ENCODE peak calls at places on chromosomes 2 and 18, in seven cellular contexts. One of them, this sample, is unnamed.

GRCh38 chr2:210660-211059 is 53.2 kb downstream of the SH3YL1 start:
- DNase-seq in fibroblast of mammary gland: no peak
- DNase-seq in GM12865: no peak
- DNase-seq in choroid plexus epithelial cell: no peak
- DNase-seq in heart right ventricle: no peak
- DNase-seq in bronchial epithelial cell: peak
- DNase-seq in pancreas: no peak
- DNase-seq in this sample: no peak

GRCh38 chr2:127419448-127420038 is 1.3 kb downstream of the PROC start:
- DNase-seq in bronchial epithelial cell: no peak
- DNase-seq in heart right ventricle: no peak
- DNase-seq in GM12865: no peak
- DNase-seq in fibroblast of mammary gland: no peak
- DNase-seq in pancreas: no peak
- DNase-seq in choroid plexus epithelial cell: no peak
- DNase-seq in this sample: peak

GRCh38 chr2:75627902-75628504 is 18.6 kb upstream of the MRPL19 start:
- DNase-seq in heart right ventricle: peak
- DNase-seq in choroid plexus epithelial cell: peak
- DNase-seq in bronchial epithelial cell: peak
- DNase-seq in GM12865: peak
- DNase-seq in fibroblast of mammary gland: peak
- DNase-seq in pancreas: peak
- DNase-seq in this sample: peak

GRCh38 chr2:197107291-197108269 is 181.1 kb upstream of the PGAP1 start:
- DNase-seq in choroid plexus epithelial cell: peak
- DNase-seq in GM12865: no peak
- DNase-seq in pancreas: no peak
- DNase-seq in heart right ventricle: peak
- DNase-seq in bronchial epithelial cell: no peak
- DNase-seq in fibroblast of mammary gland: peak
- DNase-seq in this sample: peak

GRCh38 chr2:183604065-183604464 is 479.8 kb downstream of the NUP35 start:
- DNase-seq in GM12865: no peak
- DNase-seq in choroid plexus epithelial cell: no peak
- DNase-seq in bronchial epithelial cell: no peak
- DNase-seq in pancreas: no peak
- DNase-seq in fibroblast of mammary gland: no peak
- DNase-seq in heart right ventricle: no peak
- DNase-seq in this sample: no peak

GRCh38 chr2:166092889-166093288 is 34.9 kb downstream of the SCN1A start:
- DNase-seq in pancreas: no peak
- DNase-seq in bronchial epithelial cell: peak
- DNase-seq in choroid plexus epithelial cell: peak
- DNase-seq in GM12865: no peak
- DNase-seq in heart right ventricle: no peak
- DNase-seq in fibroblast of mammary gland: peak
- DNase-seq in this sample: peak

GRCh38 chr2:215811409-215812355 is 201.7 kb downstream of the MREG start:
- DNase-seq in heart right ventricle: no peak
- DNase-seq in choroid plexus epithelial cell: no peak
- DNase-seq in fibroblast of mammary gland: no peak
- DNase-seq in pancreas: no peak
- DNase-seq in GM12865: peak
- DNase-seq in bronchial epithelial cell: no peak
- DNase-seq in this sample: no peak

GRCh38 chr2:237742191-237742590 is 56.4 kb upstream of the RBM44 start:
- DNase-seq in fibroblast of mammary gland: no peak
- DNase-seq in GM12865: no peak
- DNase-seq in bronchial epithelial cell: no peak
- DNase-seq in heart right ventricle: no peak
- DNase-seq in pancreas: no peak
- DNase-seq in choroid plexus epithelial cell: no peak
- DNase-seq in this sample: no peak

GRCh38 chr2:103959174-103960125 is 894.5 kb upstream of the POU3F3 start:
- DNase-seq in GM12865: peak
- DNase-seq in bronchial epithelial cell: peak
- DNase-seq in choroid plexus epithelial cell: peak
- DNase-seq in heart right ventricle: no peak
- DNase-seq in fibroblast of mammary gland: peak
- DNase-seq in pancreas: no peak
- DNase-seq in this sample: peak

GRCh38 chr2:141331127-141331526 is 799.7 kb downstream of the LRP1B start:
- DNase-seq in choroid plexus epithelial cell: peak
- DNase-seq in pancreas: no peak
- DNase-seq in heart right ventricle: no peak
- DNase-seq in fibroblast of mammary gland: peak
- DNase-seq in bronchial epithelial cell: peak
- DNase-seq in GM12865: no peak
- DNase-seq in this sample: peak

GRCh38 chr18:76459687-76460350 is 35.2 kb downstream of the ZNF516 start:
- DNase-seq in fibroblast of mammary gland: peak
- DNase-seq in GM12865: no peak
- DNase-seq in choroid plexus epithelial cell: peak
- DNase-seq in bronchial epithelial cell: peak
- DNase-seq in heart right ventricle: no peak
- DNase-seq in pancreas: no peak
- DNase-seq in this sample: peak

GRCh38 chr18:73549236-73549635 is 598.4 kb downstream of the FBXO15 start:
- DNase-seq in choroid plexus epithelial cell: peak
- DNase-seq in bronchial epithelial cell: no peak
- DNase-seq in fibroblast of mammary gland: peak
- DNase-seq in heart right ventricle: no peak
- DNase-seq in pancreas: no peak
- DNase-seq in GM12865: no peak
- DNase-seq in this sample: peak

GRCh38 chr2:240960309-240960962 is 38.0 kb upstream of the SNED1 start:
- DNase-seq in fibroblast of mammary gland: peak
- DNase-seq in choroid plexus epithelial cell: peak
- DNase-seq in pancreas: peak
- DNase-seq in bronchial epithelial cell: no peak
- DNase-seq in heart right ventricle: peak
- DNase-seq in GM12865: no peak
- DNase-seq in this sample: no peak

GRCh38 chr2:240310201-240310600 is 125.3 kb upstream of the GPC1 start:
- DNase-seq in fibroblast of mammary gland: no peak
- DNase-seq in GM12865: no peak
- DNase-seq in choroid plexus epithelial cell: no peak
- DNase-seq in heart right ventricle: no peak
- DNase-seq in bronchial epithelial cell: no peak
- DNase-seq in pancreas: no peak
- DNase-seq in this sample: no peak

GRCh38 chr2:24861500-24861899 is 58.5 kb downstream of the ADCY3 start:
- DNase-seq in fibroblast of mammary gland: peak
- DNase-seq in choroid plexus epithelial cell: no peak
- DNase-seq in pancreas: peak
- DNase-seq in GM12865: no peak
- DNase-seq in heart right ventricle: peak
- DNase-seq in bronchial epithelial cell: no peak
- DNase-seq in this sample: no peak

GRCh38 chr18:12868576-12868975 is 15.5 kb downstream of the PTPN2 start:
- DNase-seq in heart right ventricle: no peak
- DNase-seq in fibroblast of mammary gland: no peak
- DNase-seq in choroid plexus epithelial cell: no peak
- DNase-seq in pancreas: no peak
- DNase-seq in bronchial epithelial cell: no peak
- DNase-seq in GM12865: no peak
- DNase-seq in this sample: no peak

GRCh38 chr2:35080231-35080905 is 1275.2 kb upstream of the CRIM1 start:
- DNase-seq in heart right ventricle: no peak
- DNase-seq in fibroblast of mammary gland: no peak
- DNase-seq in choroid plexus epithelial cell: no peak
- DNase-seq in pancreas: no peak
- DNase-seq in GM12865: no peak
- DNase-seq in bronchial epithelial cell: peak
- DNase-seq in this sample: no peak

GRCh38 chr18:75478996-75479870 is 51.7 kb upstream of the SMIM21 start:
- DNase-seq in fibroblast of mammary gland: peak
- DNase-seq in pancreas: no peak
- DNase-seq in choroid plexus epithelial cell: peak
- DNase-seq in heart right ventricle: no peak
- DNase-seq in GM12865: peak
- DNase-seq in bronchial epithelial cell: peak
- DNase-seq in this sample: peak

GRCh38 chr2:158380786-158381185 is 75.8 kb downstream of the CCDC148 start:
- DNase-seq in choroid plexus epithelial cell: no peak
- DNase-seq in fibroblast of mammary gland: no peak
- DNase-seq in bronchial epithelial cell: no peak
- DNase-seq in heart right ventricle: no peak
- DNase-seq in GM12865: no peak
- DNase-seq in pancreas: no peak
- DNase-seq in this sample: peak

GRCh38 chr2:100589527-100589926 is 26.7 kb downstream of the PDCL3 start:
- DNase-seq in choroid plexus epithelial cell: peak
- DNase-seq in fibroblast of mammary gland: peak
- DNase-seq in pancreas: no peak
- DNase-seq in bronchial epithelial cell: no peak
- DNase-seq in heart right ventricle: no peak
- DNase-seq in GM12865: no peak
- DNase-seq in this sample: no peak

GRCh38 chr2:168999668-169000213 is 31.4 kb downstream of the ABCB11 start:
- DNase-seq in choroid plexus epithelial cell: peak
- DNase-seq in fibroblast of mammary gland: peak
- DNase-seq in bronchial epithelial cell: peak
- DNase-seq in GM12865: no peak
- DNase-seq in heart right ventricle: no peak
- DNase-seq in pancreas: no peak
- DNase-seq in this sample: no peak

GRCh38 chr2:218398437-218399390 is 954 bp upstream of the CTDSP1 start:
- DNase-seq in bronchial epithelial cell: peak
- DNase-seq in fibroblast of mammary gland: peak
- DNase-seq in choroid plexus epithelial cell: peak
- DNase-seq in GM12865: peak
- DNase-seq in pancreas: peak
- DNase-seq in heart right ventricle: peak
- DNase-seq in this sample: peak

GRCh38 chr18:7726522-7726921 is 159.4 kb downstream of the PTPRM start:
- DNase-seq in pancreas: no peak
- DNase-seq in fibroblast of mammary gland: no peak
- DNase-seq in choroid plexus epithelial cell: no peak
- DNase-seq in GM12865: no peak
- DNase-seq in heart right ventricle: no peak
- DNase-seq in bronchial epithelial cell: no peak
- DNase-seq in this sample: no peak

GRCh38 chr18:76806301-76806700 is 16.1 kb upstream of the ZNF236 start:
- DNase-seq in choroid plexus epithelial cell: no peak
- DNase-seq in pancreas: no peak
- DNase-seq in bronchial epithelial cell: peak
- DNase-seq in GM12865: no peak
- DNase-seq in fibroblast of mammary gland: no peak
- DNase-seq in heart right ventricle: no peak
- DNase-seq in this sample: no peak

GRCh38 chr2:226002438-226002837 is 602.9 kb downstream of the NYAP2 start:
- DNase-seq in fibroblast of mammary gland: peak
- DNase-seq in GM12865: peak
- DNase-seq in heart right ventricle: no peak
- DNase-seq in bronchial epithelial cell: peak
- DNase-seq in choroid plexus epithelial cell: peak
- DNase-seq in pancreas: no peak
- DNase-seq in this sample: peak

GRCh38 chr2:72145658-72146329 is 1.9 kb downstream of the CYP26B1 start:
- DNase-seq in bronchial epithelial cell: no peak
- DNase-seq in heart right ventricle: no peak
- DNase-seq in choroid plexus epithelial cell: no peak
- DNase-seq in fibroblast of mammary gland: no peak
- DNase-seq in GM12865: no peak
- DNase-seq in pancreas: peak
- DNase-seq in this sample: no peak
- H3K4me3 ChIP-seq in bronchial epithelial cell: peak
- H3K4me3 ChIP-seq in heart right ventricle: peak
- H3K4me3 ChIP-seq in choroid plexus epithelial cell: peak
- H3K4me3 ChIP-seq in fibroblast of mammary gland: no peak
- H3K4me3 ChIP-seq in GM12865: no peak
- H3K4me3 ChIP-seq in pancreas: peak
- H3K4me3 ChIP-seq in this sample: peak

DNA sequence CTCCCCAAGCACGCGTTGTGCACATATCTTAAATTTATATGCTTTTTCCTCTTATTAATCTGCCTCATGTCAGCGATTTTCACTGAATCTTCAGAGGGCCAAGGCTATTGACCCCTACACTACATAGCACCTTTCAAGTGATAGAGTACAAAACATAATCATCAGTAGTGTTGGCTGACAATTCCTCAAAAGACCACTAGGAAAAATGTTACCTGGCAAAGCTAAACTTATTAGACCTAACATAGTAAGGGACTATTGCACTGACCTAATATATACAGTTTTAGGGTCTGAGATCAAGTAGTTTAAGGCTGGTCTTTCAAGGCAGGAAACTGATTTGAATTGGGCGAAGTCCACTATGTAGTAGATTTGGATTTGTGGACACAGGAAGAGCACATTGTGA is 244.2 kb upstream of the ZC3H15 start:
- DNase-seq in GM12865: no peak
- DNase-seq in fibroblast of mammary gland: no peak
- DNase-seq in bronchial epithelial cell: no peak
- DNase-seq in heart right ventricle: no peak
- DNase-seq in choroid plexus epithelial cell: no peak
- DNase-seq in pancreas: no peak
- DNase-seq in this sample: no peak
- TF ChIP-seq CTCF in GM12865: no peak
- TF ChIP-seq CTCF in fibroblast of mammary gland: no peak
- TF ChIP-seq CTCF in bronchial epithelial cell: no peak
- TF ChIP-seq CTCF in heart right ventricle: no peak
- TF ChIP-seq CTCF in choroid plexus epithelial cell: no peak
- TF ChIP-seq CTCF in pancreas: no peak
- TF ChIP-seq CTCF in this sample: no peak

DNA sequence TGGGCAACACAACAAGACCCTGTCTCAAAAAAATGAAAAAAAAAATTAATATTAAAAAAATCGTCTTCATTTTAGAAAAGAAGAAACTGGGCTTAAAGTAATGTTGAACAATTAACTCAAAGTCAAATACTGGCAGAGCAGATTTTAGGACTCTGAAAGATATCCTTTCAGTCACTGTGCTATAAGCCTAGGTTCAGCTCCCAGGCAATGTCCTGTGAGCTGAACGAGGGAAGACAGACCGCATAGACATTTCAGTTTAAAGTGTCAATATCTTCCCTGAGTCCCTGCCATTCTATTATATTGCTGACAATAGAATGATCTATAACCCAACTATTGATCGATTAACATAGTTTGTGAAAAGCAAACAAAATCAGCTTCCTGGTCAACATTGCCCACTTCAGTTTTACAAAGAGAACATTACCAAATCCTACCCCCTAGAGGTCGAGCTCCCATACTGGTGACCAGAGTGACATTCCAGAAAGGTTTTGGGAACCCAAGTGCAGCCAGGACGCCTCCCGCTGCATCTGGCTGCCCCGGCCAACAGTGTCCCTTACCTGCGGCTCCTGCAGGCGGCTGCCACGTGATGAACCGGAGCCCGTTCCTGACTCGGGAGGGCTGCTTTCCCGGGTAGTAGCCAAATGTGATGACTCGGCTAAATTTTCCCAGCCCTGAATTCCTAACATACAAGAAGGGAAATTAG is 639 bp downstream of the MRO start:
- DNase-seq in bronchial epithelial cell: peak
- DNase-seq in heart right ventricle: peak
- DNase-seq in pancreas: peak
- DNase-seq in choroid plexus epithelial cell: no peak
- DNase-seq in fibroblast of mammary gland: peak
- DNase-seq in GM12865: no peak
- DNase-seq in this sample: peak
- H3K4me3 ChIP-seq in bronchial epithelial cell: peak
- H3K4me3 ChIP-seq in heart right ventricle: peak
- H3K4me3 ChIP-seq in pancreas: peak
- H3K4me3 ChIP-seq in choroid plexus epithelial cell: peak
- H3K4me3 ChIP-seq in fibroblast of mammary gland: peak
- H3K4me3 ChIP-seq in GM12865: peak
- H3K4me3 ChIP-seq in this sample: peak

GRCh38 chr2:96208144-96209010 is at the start of gene STARD7:
- DNase-seq in GM12865: peak
- DNase-seq in choroid plexus epithelial cell: peak
- DNase-seq in fibroblast of mammary gland: peak
- DNase-seq in heart right ventricle: peak
- DNase-seq in pancreas: peak
- DNase-seq in bronchial epithelial cell: peak
- DNase-seq in this sample: peak
- TF ChIP-seq CTCF in GM12865: no peak
- TF ChIP-seq CTCF in choroid plexus epithelial cell: peak
- TF ChIP-seq CTCF in fibroblast of mammary gland: no peak
- TF ChIP-seq CTCF in heart right ventricle: no peak
- TF ChIP-seq CTCF in pancreas: no peak
- TF ChIP-seq CTCF in bronchial epithelial cell: no peak
- TF ChIP-seq CTCF in this sample: peak

This sample was measured in AG10803.